ENCODE peak calls at places on chromosomes 4 and X, in seven cellular contexts. Y, W, K, Z, E, U and N are unnamed samples. For H3K4me1, the result is how much of the 10 kb centered on the place peaks cover.

GRCh38 chr4:9765091-9765490 is 16.3 kb upstream of the DRD5 start:
- DNase-seq in Y (peak), W (peak), K (peak), Z (peak), E (peak), U (peak), N (no peak)

GRCh38 chr4:108171541-108172230 is 3.0 kb upstream of the LEF1 start:
- DNase-seq in Y (peak), W (no peak), K (no peak), Z (no peak), E (peak), U (no peak), N (peak)

GRCh38 chrX:21412029-21412428 is 37.8 kb downstream of the CNKSR2 start:
- DNase-seq in Y (no peak), W (no peak), K (no peak), Z (no peak), E (no peak), U (peak), N (no peak)

GRCh38 chr4:145623831-145624230 is 4.6 kb downstream of the MMAA start:
- DNase-seq in Y (no peak), W (peak), K (no peak), Z (no peak), E (no peak), U (peak), N (no peak)

GRCh38 chr4:81664079-81664478 is 192.4 kb upstream of the RASGEF1B start:
- DNase-seq in Y (no peak), W (no peak), K (no peak), Z (no peak), E (no peak), U (no peak), N (no peak)

GRCh38 chrX:135114392-135114791 is 5.9 kb downstream of the ETDB start:
- DNase-seq in Y (no peak), W (no peak), K (peak), Z (no peak), E (no peak), U (no peak), N (no peak)

GRCh38 chr4:101252721-101253120 is 94.6 kb downstream of the PPP3CA start:
- DNase-seq in Y (no peak), W (peak), K (no peak), Z (no peak), E (no peak), U (no peak), N (peak)

GRCh38 chrX:56817179-56817578 is 88.1 kb downstream of the NBDY start:
- DNase-seq in Y (no peak), W (no peak), K (no peak), Z (no peak), E (no peak), U (no peak), N (no peak)

GRCh38 chr4:53855886-53856260 is 208.5 kb downstream of the CHIC2 start:
- DNase-seq in Y (no peak), W (peak), K (no peak), Z (no peak), E (no peak), U (no peak), N (no peak)

GRCh38 chrX:107135076-107135964 is 16.7 kb upstream of the RBM41 start:
- DNase-seq in Y (no peak), W (peak), K (no peak), Z (no peak), E (no peak), U (no peak), N (no peak)

GRCh38 chr4:155676430-155676825 is 9.8 kb downstream of the GUCY1A1 start:
- DNase-seq in Y (no peak), W (no peak), K (no peak), Z (no peak), E (no peak), U (no peak), N (no peak)

GRCh38 chr4:21205821-21206531 is 505.7 kb downstream of the PACRGL start:
- DNase-seq in Y (peak), W (no peak), K (no peak), Z (no peak), E (no peak), U (peak), N (no peak)

GRCh38 chr4:147994076-147994475 is 262.2 kb downstream of the ARHGAP10 start:
- DNase-seq in Y (no peak), W (peak), K (no peak), Z (no peak), E (no peak), U (peak), N (no peak)

GRCh38 chrX:65451663-65452062 is 82.9 kb downstream of the LAS1L start:
- DNase-seq in Y (peak), W (peak), K (peak), Z (peak), E (peak), U (peak), N (peak)

GRCh38 chr4:112514449-112515277 is 1.3 kb downstream of the NEUROG2 start:
- DNase-seq in Y (peak), W (no peak), K (peak), Z (no peak), E (peak), U (no peak), N (no peak)

GRCh38 chr4:39732728-39733127 is 34.8 kb downstream of the UBE2K start:
- DNase-seq in Y (no peak), W (peak), K (no peak), Z (no peak), E (no peak), U (no peak), N (no peak)

GRCh38 chr4:39792128-39792527 is 94.2 kb downstream of the UBE2K start:
- DNase-seq in Y (no peak), W (no peak), K (no peak), Z (no peak), E (no peak), U (no peak), N (no peak)

GRCh38 chr4:3434891-3435683 is 6.7 kb upstream of the HGFAC start:
- DNase-seq in Y (peak), W (no peak), K (peak), Z (peak), E (no peak), U (no peak), N (no peak)

GRCh38 chr4:144350706-144351105 is 210.2 kb upstream of the GYPA start:
- DNase-seq in Y (no peak), W (no peak), K (no peak), Z (no peak), E (no peak), U (peak), N (no peak)

GRCh38 chrX:106933538-106933961 is 13.3 kb downstream of the CLDN2 start:
- DNase-seq in Y (no peak), W (peak), K (no peak), Z (no peak), E (peak), U (peak), N (peak)

GRCh38 chr4:150679018-150679766 is 97.2 kb downstream of the MAB21L2 start:
- DNase-seq in Y (no peak), W (no peak), K (no peak), Z (no peak), E (no peak), U (no peak), N (no peak)

GRCh38 chr4:105683038-105683437 is 25.5 kb downstream of the INTS12 start:
- DNase-seq in Y (no peak), W (no peak), K (no peak), Z (no peak), E (no peak), U (peak), N (no peak)

GRCh38 chrX:130916636-130917422 is 13.8 kb upstream of the ENOX2 start:
- DNase-seq in Y (peak), W (peak), K (peak), Z (peak), E (peak), U (peak), N (peak)

GRCh38 chrX:154542723-154543424 is 3.8 kb downstream of the G6PD start:
- DNase-seq in Y (no peak), W (no peak), K (no peak), Z (no peak), E (no peak), U (no peak), N (peak)

GRCh38 chr4:121277194-121278105 is 103.4 kb downstream of the QRFPR start:
- DNase-seq in Y (peak), W (no peak), K (peak), Z (no peak), E (peak), U (no peak), N (no peak)

GRCh38 chr4:114132830-114133229 is 153.4 kb upstream of the ARSJ start:
- DNase-seq in Y (peak), W (no peak), K (peak), Z (no peak), E (no peak), U (no peak), N (no peak)

GRCh38 chr4:27318740-27319139 is 458.1 kb downstream of the STIM2 start:
- DNase-seq in Y (peak), W (peak), K (peak), Z (peak), E (peak), U (no peak), N (no peak)

GRCh38 chr4:22187203-22187835 is 238.7 kb upstream of the KCNIP4 start:
- DNase-seq in Y (no peak), W (no peak), K (no peak), Z (no peak), E (no peak), U (no peak), N (no peak)

GRCh38 chr4:184911310-184911709 is 85.5 kb upstream of the ACSL1 start:
- DNase-seq in Y (no peak), W (peak), K (no peak), Z (no peak), E (no peak), U (peak), N (no peak)

GRCh38 chrX:10749113-10749512 is 128.7 kb upstream of the MID1 start:
- DNase-seq in Y (no peak), W (peak), K (no peak), Z (no peak), E (no peak), U (no peak), N (no peak)

GRCh38 chr4:163693776-163694175 is 199.3 kb downstream of the TMA16 start:
- DNase-seq in Y (no peak), W (peak), K (no peak), Z (no peak), E (no peak), U (no peak), N (no peak)

GRCh38 chrX:153727108-153727931 is 2.7 kb downstream of the ABCD1 start:
- DNase-seq in Y (no peak), W (no peak), K (peak), Z (no peak), E (no peak), U (peak), N (no peak)

GRCh38 chr4:4569036-4569435 is 27.2 kb upstream of the STX18 start:
- DNase-seq in Y (no peak), W (no peak), K (no peak), Z (no peak), E (no peak), U (no peak), N (no peak)

GRCh38 chr4:3347871-3348270 is 55.0 kb downstream of the RGS12 start:
- DNase-seq in Y (no peak), W (no peak), K (no peak), Z (no peak), E (no peak), U (no peak), N (no peak)

DNA sequence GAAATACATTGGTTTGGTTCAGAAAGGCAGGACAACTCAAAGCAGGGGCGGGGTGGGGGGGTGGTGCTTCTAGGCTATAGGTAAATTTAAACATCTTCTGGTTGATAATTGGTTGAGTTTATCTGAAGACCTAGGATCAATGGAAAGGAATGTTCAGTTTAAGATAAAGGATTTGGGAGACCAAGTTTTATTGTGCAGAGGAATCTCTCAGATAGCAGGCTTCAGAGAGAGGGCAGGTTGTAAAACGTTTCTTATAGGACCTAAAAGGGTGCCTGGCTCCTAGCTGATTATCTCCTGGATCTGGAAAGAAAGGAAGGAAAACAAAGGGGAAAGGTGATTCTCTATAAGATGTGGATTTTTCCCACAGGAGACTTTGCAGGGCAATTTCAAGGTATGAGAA is 94.0 kb downstream of the TMEM47 start:
- DNase-seq in Y (no peak), W (no peak), K (no peak), Z (no peak), E (no peak), U (no peak), N (no peak)
- H3K4me1 ChIP-seq in Y (half or more), W (under half), K (under half), Z (under half), E (under half), U (under half), N (under half)

GRCh38 chr4:177047851-177048174 is 255.1 kb upstream of the VEGFC start:
- DNase-seq in Y (no peak), W (peak), K (no peak), Z (no peak), E (no peak), U (no peak), N (no peak)

GRCh38 chr4:177052211-177052725 is 257.4 kb upstream of the NEIL3 start:
- DNase-seq in Y (no peak), W (no peak), K (no peak), Z (no peak), E (no peak), U (no peak), N (no peak)

GRCh38 chr4:177047070-177047850 is 254.5 kb upstream of the VEGFC start:
- DNase-seq in Y (peak), W (peak), K (peak), Z (peak), E (peak), U (peak), N (peak)

GRCh38 chr4:177057191-177057590 is 252.5 kb upstream of the NEIL3 start:
- DNase-seq in Y (no peak), W (no peak), K (no peak), Z (no peak), E (no peak), U (no peak), N (no peak)

DNA sequence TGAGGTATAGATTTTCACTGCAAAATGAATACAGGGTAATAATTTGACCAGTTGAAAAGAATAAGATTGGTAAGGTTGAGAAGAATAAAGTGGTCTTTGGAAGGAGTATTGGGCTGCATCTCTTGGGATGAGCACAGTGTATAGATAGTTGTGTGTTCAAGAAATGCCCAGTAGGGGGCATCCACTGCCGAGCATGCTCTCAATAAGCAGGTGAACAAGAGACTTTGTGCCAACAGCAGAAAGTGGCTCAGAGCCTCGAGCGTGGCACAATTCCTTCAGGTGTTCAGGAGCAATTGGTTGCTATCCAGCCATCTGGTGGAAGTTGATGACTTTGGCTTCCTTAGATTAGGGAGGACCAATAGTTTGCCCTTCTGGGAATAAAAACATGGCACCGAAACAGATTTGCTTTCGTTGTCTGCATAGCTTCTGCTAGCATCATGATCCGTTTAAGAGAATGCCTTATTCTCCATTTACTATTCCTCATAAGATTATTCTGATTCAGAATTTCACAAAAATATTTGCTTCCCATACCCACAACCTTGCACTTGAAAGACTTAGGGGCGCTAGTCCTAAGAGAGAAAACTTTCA is 258.1 kb upstream of the NEIL3 start:
- DNase-seq in Y (peak), W (peak), K (peak), Z (peak), E (peak), U (peak), N (peak)
- H3K4me2 ChIP-seq in Y (no peak), W (no peak), K (no peak), Z (no peak), E (no peak), U (no peak), N (no peak)

GRCh38 chr4:55032788-55033187 is 92.6 kb downstream of the KDR start:
- DNase-seq in Y (no peak), W (no peak), K (no peak), Z (no peak), E (no peak), U (no peak), N (no peak)

GRCh38 chr4:55030606-55031005 is 94.8 kb downstream of the KDR start:
- DNase-seq in Y (no peak), W (no peak), K (no peak), Z (no peak), E (no peak), U (no peak), N (no peak)

GRCh38 chr4:55033296-55033695 is 92.1 kb downstream of the KDR start:
- DNase-seq in Y (no peak), W (no peak), K (no peak), Z (no peak), E (no peak), U (no peak), N (no peak)

GRCh38 chr4:55031158-55031557 is 94.2 kb downstream of the KDR start:
- DNase-seq in Y (no peak), W (no peak), K (no peak), Z (no peak), E (no peak), U (no peak), N (no peak)

GRCh38 chr4:55032179-55032578 is 93.2 kb downstream of the KDR start:
- DNase-seq in Y (no peak), W (no peak), K (no peak), Z (no peak), E (no peak), U (no peak), N (no peak)
- H3K4me1 ChIP-seq in Y (under half), W (under half), K (under half), Z (under half), E (under half), U (under half), N (under half)

GRCh38 chr4:60655356-60655755 is 544.8 kb upstream of the ADGRL3 start:
- DNase-seq in Y (no peak), W (no peak), K (no peak), Z (no peak), E (no peak), U (no peak), N (no peak)

GRCh38 chr4:60657041-60657440 is 543.1 kb upstream of the ADGRL3 start:
- DNase-seq in Y (no peak), W (peak), K (no peak), Z (no peak), E (no peak), U (no peak), N (no peak)

GRCh38 chr4:60657802-60658201 is 542.3 kb upstream of the ADGRL3 start:
- DNase-seq in Y (no peak), W (peak), K (no peak), Z (no peak), E (no peak), U (no peak), N (no peak)

DNA sequence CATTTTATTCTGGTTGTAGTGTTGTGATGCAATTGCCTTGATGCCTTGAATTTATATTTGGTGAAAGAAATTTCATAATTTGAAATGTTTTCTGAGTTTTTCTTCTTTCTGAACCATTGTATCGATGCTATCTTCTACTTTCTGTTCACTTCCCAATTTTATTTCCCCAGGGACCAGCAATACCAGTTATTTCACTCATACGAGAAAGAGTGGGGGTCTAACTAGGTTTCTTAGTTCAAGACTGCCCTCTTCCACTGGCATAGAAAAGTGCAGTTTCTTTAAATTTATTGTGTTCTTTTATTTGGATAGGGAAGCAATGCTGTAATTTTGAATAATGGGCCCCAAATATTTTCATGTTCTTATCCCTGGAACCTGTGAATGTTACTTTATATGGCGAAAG is 544.0 kb upstream of the ADGRL3 start:
- DNase-seq in Y (peak), W (peak), K (no peak), Z (no peak), E (no peak), U (no peak), N (no peak)
- H3K4me2 ChIP-seq in Y (no peak), W (no peak), K (no peak), Z (no peak), E (no peak), U (no peak), N (no peak)

GRCh38 chr4:69882150-69882549 is 22.2 kb upstream of the SULT1E1 start:
- DNase-seq in Y (no peak), W (no peak), K (no peak), Z (no peak), E (no peak), U (no peak), N (no peak)
- H3K4me1 ChIP-seq in Y (under half), W (under half), K (under half), Z (under half), E (under half), U (under half), N (under half)

GRCh38 chr4:118351851-118352827 is 664 bp downstream of the PRSS12 start:
- DNase-seq in Y (peak), W (peak), K (no peak), Z (no peak), E (peak), U (no peak), N (no peak)

GRCh38 chr4:118353452-118353851 is 649 bp upstream of the PRSS12 start:
- DNase-seq in Y (peak), W (no peak), K (no peak), Z (no peak), E (peak), U (no peak), N (no peak)

GRCh38 chr4:118350961-118351360 is 1.8 kb downstream of the PRSS12 start:
- DNase-seq in Y (no peak), W (no peak), K (no peak), Z (no peak), E (no peak), U (no peak), N (no peak)

GRCh38 chr4:118354913-118355312 is 2.1 kb upstream of the PRSS12 start:
- DNase-seq in Y (no peak), W (no peak), K (no peak), Z (no peak), E (no peak), U (no peak), N (no peak)

GRCh38 chr4:118352843-118353373 is at the start of gene PRSS12:
- DNase-seq in Y (peak), W (peak), K (no peak), Z (peak), E (peak), U (peak), N (no peak)
- H3K4me2 ChIP-seq in Y (peak), W (peak), K (no peak), Z (no peak), E (peak), U (peak), N (no peak)

DNA sequence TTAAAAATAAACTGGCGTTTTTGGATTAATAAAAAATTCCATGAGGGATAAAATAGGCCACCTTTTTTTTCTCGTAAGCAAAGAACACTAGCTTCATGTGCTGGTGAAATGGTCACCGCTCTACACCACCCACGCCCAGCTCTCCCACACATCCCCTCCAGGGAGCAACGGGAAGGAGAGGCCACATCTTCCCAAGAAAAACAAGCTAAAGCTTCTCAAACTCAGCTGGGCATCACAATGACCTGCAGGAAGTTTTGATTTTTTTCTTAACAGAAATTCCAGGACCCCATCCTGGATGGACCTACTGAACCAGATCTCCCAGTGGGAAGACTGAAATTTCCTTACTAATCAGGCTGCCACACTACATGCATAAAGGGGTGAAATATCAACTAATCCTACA is 9.8 kb downstream of the TSPAN5 start:
- DNase-seq in Y (no peak), W (no peak), K (no peak), Z (no peak), E (no peak), U (peak), N (no peak)
- H3K4me1 ChIP-seq in Y (under half), W (under half), K (under half), Z (under half), E (under half), U (under half), N (under half)